ENCODE peak calls at places on chromosomes 5 and 9, in four cellular contexts. B is ovary, Q is uterus, X is transverse colon. O is an unnamed sample.

GRCh38 chr5:158911693-158912363 is 187.9 kb downstream of the EBF1 start:
- DNase-seq in B (no peak), Q (no peak), X (no peak), O (no peak)

GRCh38 chr5:61330341-61330878 is 1.6 kb upstream of the ZSWIM6 start:
- DNase-seq in B (peak), Q (peak), X (peak), O (peak)

GRCh38 chr5:149363345-149363744 is 5.5 kb downstream of the PCYOX1L start:
- DNase-seq in B (no peak), Q (no peak), X (no peak), O (no peak)

GRCh38 chr9:135759676-135760300 is 57.8 kb downstream of the KCNT1 start:
- DNase-seq in B (no peak), Q (no peak), X (no peak), O (no peak)

GRCh38 chr9:3868012-3868411 is 342.2 kb upstream of the RFX3 start:
- DNase-seq in B (no peak), Q (no peak), X (no peak), O (no peak)

GRCh38 chr9:23820731-23821399 is 5.2 kb downstream of the ELAVL2 start:
- DNase-seq in B (no peak), Q (no peak), X (no peak), O (peak)

GRCh38 chr5:135011355-135012032 is 22.5 kb downstream of the PITX1 start:
- DNase-seq in B (peak), Q (no peak), X (no peak), O (no peak)

GRCh38 chr9:14485366-14485765 is 171.4 kb upstream of the NFIB start:
- DNase-seq in B (no peak), Q (no peak), X (no peak), O (no peak)

GRCh38 chr9:99560561-99560960 is 261.1 kb upstream of the NR4A3 start:
- DNase-seq in B (no peak), Q (no peak), X (no peak), O (no peak)

GRCh38 chr9:20623021-20623747 is 885 bp upstream of the MLLT3 start:
- DNase-seq in B (peak), Q (no peak), X (peak), O (peak)

GRCh38 chr9:137556069-137556838 is 4.6 kb downstream of the MRPL41 start:
- DNase-seq in B (no peak), Q (no peak), X (peak), O (no peak)

GRCh38 chr5:76766746-76767145 is 50.8 kb downstream of the F2R start:
- DNase-seq in B (no peak), Q (no peak), X (no peak), O (peak)

GRCh38 chr5:115888027-115888426 is 46.3 kb downstream of the AP3S1 start:
- DNase-seq in B (no peak), Q (no peak), X (no peak), O (peak)

GRCh38 chr5:5063533-5063953 is 76.6 kb upstream of the ADAMTS16 start:
- DNase-seq in B (no peak), Q (no peak), X (no peak), O (no peak)

GRCh38 chr5:77772729-77773128 is 3.4 kb downstream of the TBCA start:
- DNase-seq in B (no peak), Q (no peak), X (no peak), O (peak)

GRCh38 chr5:32753051-32753450 is 41.9 kb downstream of the NPR3 start:
- DNase-seq in B (no peak), Q (no peak), X (no peak), O (no peak)

GRCh38 chr5:93604119-93604963 is 21.3 kb downstream of the NR2F1 start:
- DNase-seq in B (peak), Q (no peak), X (no peak), O (no peak)

GRCh38 chr5:81235287-81236072 is 2.4 kb downstream of the CKMT2 start:
- DNase-seq in B (peak), Q (peak), X (no peak), O (no peak)

GRCh38 chr5:139638090-139638735 is 9.9 kb upstream of the CXXC5 start:
- DNase-seq in B (peak), Q (peak), X (peak), O (peak)

GRCh38 chr5:178371362-178372090 is 138.9 kb upstream of the PHYKPL start:
- DNase-seq in B (no peak), Q (no peak), X (no peak), O (no peak)

GRCh38 chr5:97909541-97909940 is 726.5 kb upstream of the RIOK2 start:
- DNase-seq in B (no peak), Q (no peak), X (no peak), O (no peak)

GRCh38 chr5:67090040-67090439 is 106.6 kb downstream of the CD180 start:
- DNase-seq in B (no peak), Q (no peak), X (no peak), O (no peak)

GRCh38 chr9:69412741-69413150 is 87.7 kb downstream of the ENTREP1 start:
- DNase-seq in B (peak), Q (peak), X (peak), O (peak)

GRCh38 chr5:80076131-80077101 is 41.3 kb downstream of the THBS4 start:
- DNase-seq in B (no peak), Q (no peak), X (no peak), O (no peak)

GRCh38 chr9:76665458-76665857 is 98.8 kb upstream of the PCA3 start:
- DNase-seq in B (no peak), Q (no peak), X (no peak), O (no peak)

GRCh38 chr5:95554331-95554646 is 488 bp downstream of the SKIC3 start:
- DNase-seq in B (no peak), Q (no peak), X (no peak), O (peak)

GRCh38 chr5:62326702-62327101 is 20.7 kb downstream of the KIF2A start:
- DNase-seq in B (no peak), Q (no peak), X (no peak), O (no peak)

GRCh38 chr5:135155616-135156214 is 121.7 kb upstream of the PITX1 start:
- DNase-seq in B (no peak), Q (no peak), X (no peak), O (no peak)

GRCh38 chr9:5825223-5825622 is 7.7 kb downstream of the ERMP1 start:
- DNase-seq in B (no peak), Q (no peak), X (no peak), O (peak)

GRCh38 chr5:172855597-172856292 is 21.7 kb downstream of the ERGIC1 start:
- DNase-seq in B (peak), Q (peak), X (no peak), O (no peak)

GRCh38 chr5:149894237-149894636 is 50.4 kb downstream of the PDE6A start:
- DNase-seq in B (no peak), Q (no peak), X (no peak), O (no peak)

GRCh38 chr5:156706631-156707030 is 143.5 kb upstream of the PPP1R2B start:
- DNase-seq in B (no peak), Q (no peak), X (no peak), O (no peak)

GRCh38 chr5:141762316-141762715 is 80.3 kb upstream of the ARAP3 start:
- DNase-seq in B (no peak), Q (no peak), X (no peak), O (no peak)

GRCh38 chr5:41510176-41510831 is at the start of gene PLCXD3:
- DNase-seq in B (peak), Q (no peak), X (no peak), O (no peak)

GRCh38 chr5:137880313-137880712 is 8.9 kb upstream of the PKD2L2 start:
- DNase-seq in B (no peak), Q (no peak), X (no peak), O (no peak)

GRCh38 chr5:176536132-176536901 is 885 bp downstream of the RNF44 start:
- DNase-seq in B (peak), Q (peak), X (peak), O (peak)
- TF ChIP-seq POLR2A in B (no peak), Q (peak), X (no peak), O (no peak)

GRCh38 chr5:129094924-129095797 is 612 bp downstream of the ISOC1 start:
- DNase-seq in B (peak), Q (peak), X (peak), O (peak)
- TF ChIP-seq POLR2A in B (no peak), Q (no peak), X (peak), O (peak)

GRCh38 chr9:128607642-128608350 is 48.9 kb downstream of the DYNC2I2 start:
- DNase-seq in B (no peak), Q (peak), X (peak), O (no peak)
- TF ChIP-seq POLR2A in B (no peak), Q (no peak), X (no peak), O (no peak)

GRCh38 chr9:37587521-37587920 is 4.9 kb downstream of the TOMM5 start:
- DNase-seq in B (no peak), Q (no peak), X (no peak), O (peak)

GRCh38 chr9:37596504-37596903 is 4.1 kb upstream of the TOMM5 start:
- DNase-seq in B (no peak), Q (no peak), X (no peak), O (no peak)

GRCh38 chr9:37593877-37594448 is 1.6 kb upstream of the TOMM5 start:
- DNase-seq in B (no peak), Q (no peak), X (no peak), O (peak)

GRCh38 chr9:37591775-37592107 is 656 bp downstream of the TOMM5 start:
- DNase-seq in B (no peak), Q (no peak), X (no peak), O (peak)

DNA sequence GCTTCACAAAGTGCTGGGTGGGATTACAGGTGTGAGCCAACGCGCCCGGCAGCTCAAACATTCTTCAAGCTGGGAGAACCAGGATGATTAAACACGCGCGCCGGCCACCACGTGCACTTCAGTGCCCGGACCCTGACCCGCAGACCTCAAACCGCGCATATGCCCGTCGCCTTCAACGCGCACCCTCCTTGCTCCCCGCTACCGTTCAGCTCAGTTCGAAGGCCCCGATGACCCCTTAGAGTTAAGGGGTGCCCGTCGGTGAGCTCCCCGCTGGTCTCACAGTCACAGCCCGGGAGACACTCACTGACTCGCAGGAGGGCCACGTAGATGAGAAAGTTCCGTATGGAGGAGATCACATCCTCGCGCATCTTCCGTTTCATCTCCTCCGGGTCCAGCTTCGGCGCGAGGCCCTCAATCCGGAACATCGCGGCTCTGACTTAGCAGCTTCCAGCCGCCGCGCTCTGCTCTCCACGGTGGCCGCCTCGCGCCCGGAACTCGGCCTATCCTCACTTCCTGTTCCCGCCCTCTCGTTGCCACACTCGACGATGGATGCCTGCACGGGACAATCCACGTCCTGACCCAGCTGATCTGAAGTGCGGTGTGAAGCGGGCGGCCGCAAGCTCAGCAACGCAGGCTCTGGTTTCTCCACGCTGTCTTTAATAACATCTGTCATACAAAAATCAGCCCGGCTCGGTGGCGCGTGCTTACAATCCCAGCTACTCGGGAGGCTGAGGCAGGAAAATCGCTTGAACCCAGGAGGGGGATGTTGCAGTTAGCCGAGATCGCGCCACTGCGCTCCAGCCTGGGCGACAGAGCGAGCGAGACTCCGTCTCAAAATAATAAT is at the start of gene TOMM5:
- DNase-seq in B (peak), Q (peak), X (peak), O (peak)
- TF ChIP-seq POLR2A in B (peak), Q (peak), X (peak), O (peak)

GRCh38 chr5:160021818-160022446 is 13.0 kb downstream of the TTC1 start:
- DNase-seq in B (no peak), Q (peak), X (peak), O (peak)
- TF ChIP-seq POLR2A in B (no peak), Q (no peak), X (no peak), O (no peak)

GRCh38 chr9:123344273-123345096 is 11.5 kb upstream of the CRB2 start:
- DNase-seq in B (no peak), Q (no peak), X (no peak), O (no peak)

GRCh38 chr9:123339666-123340414 is 16.2 kb upstream of the CRB2 start:
- DNase-seq in B (no peak), Q (no peak), X (peak), O (peak)

GRCh38 chr9:123343428-123344272 is 12.3 kb upstream of the CRB2 start:
- DNase-seq in B (no peak), Q (no peak), X (no peak), O (no peak)

GRCh38 chr9:123338710-123339665 is 17.0 kb upstream of the CRB2 start:
- DNase-seq in B (no peak), Q (no peak), X (peak), O (peak)

DNA sequence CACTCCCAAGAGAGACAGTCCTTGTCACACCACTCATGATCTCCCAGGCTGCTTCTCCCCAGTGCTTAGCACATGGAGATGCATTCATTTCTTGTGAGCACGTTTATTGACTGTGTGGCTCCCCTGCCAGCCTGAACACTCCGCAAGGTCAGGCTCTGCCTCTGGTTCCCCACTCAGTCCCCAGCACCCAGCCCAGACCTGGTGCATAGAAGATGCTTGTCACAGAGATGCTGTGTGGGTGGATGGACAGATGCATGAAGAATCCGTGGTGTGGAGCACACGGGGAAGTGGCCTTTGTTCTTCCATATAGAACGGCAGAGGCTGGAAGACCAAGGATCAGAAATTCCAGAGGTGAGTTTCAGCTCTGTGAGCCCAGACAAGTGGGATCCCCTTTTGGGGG is 13.8 kb upstream of the CRB2 start:
- DNase-seq in B (no peak), Q (no peak), X (no peak), O (no peak)
- TF ChIP-seq POLR2A in B (no peak), Q (no peak), X (no peak), O (no peak)

GRCh38 chr9:33393581-33393980 is 8.8 kb downstream of the AQP7 start:
- DNase-seq in B (peak), Q (peak), X (no peak), O (no peak)
- TF ChIP-seq POLR2A in B (no peak), Q (no peak), X (no peak), O (no peak)

O was measured in erythroblast.